ENCODE peak calls at places on chromosomes 3 and 15, in four cellular contexts. N is omental fat pad; S is choroid plexus epithelial cell; A is stimulated activated CD8-positive, alpha-beta memory T cell treated with anti-CD3 and anti-CD28 coated beads, Interleukin-2, amount 100 ng/mL, for 48 hours. D is an unnamed sample.

GRCh38 chr3:186599785-186600166 is 13.1 kb upstream of the AHSG start:
- DNase-seq in S (no peak), N (no peak), A (no peak), D (no peak)

GRCh38 chr15:60757831-60758570 is 279.1 kb upstream of the ICE2 start:
- DNase-seq in N (no peak), S (peak), A (no peak), D (no peak)

GRCh38 chr3:46675426-46675825 is 18.1 kb downstream of the ALS2CL start:
- DNase-seq in S (no peak), A (no peak), N (no peak), D (no peak)

GRCh38 chr15:78775472-78775871 is 35.8 kb downstream of the ADAMTS7 start:
- DNase-seq in A (no peak), S (no peak), N (no peak), D (no peak)

GRCh38 chr15:89743594-89743993 is 7.5 kb downstream of the MESP1 start:
- DNase-seq in N (no peak), A (no peak), S (no peak), D (no peak)

GRCh38 chr3:13612829-13613228 is 63.9 kb downstream of the FBLN2 start:
- DNase-seq in S (peak), N (no peak), A (no peak), D (no peak)

GRCh38 chr3:14852721-14853120 is 34.0 kb downstream of the FGD5 start:
- DNase-seq in N (no peak), A (no peak), S (no peak), D (no peak)

GRCh38 chr15:74584779-74585178 is 30.9 kb upstream of the CLK3 start:
- DNase-seq in S (no peak), A (no peak), N (no peak), D (no peak)

GRCh38 chr3:2504912-2505311 is 406.2 kb downstream of the CNTN4 start:
- DNase-seq in A (no peak), N (no peak), S (no peak), D (no peak)

GRCh38 chr15:55403531-55403930 is 4.6 kb downstream of the CCPG1 start:
- DNase-seq in N (no peak), S (peak), A (no peak), D (no peak)

GRCh38 chr15:84883916-84884781 is at the start of gene SLC28A1:
- DNase-seq in S (no peak), A (no peak), N (no peak), D (no peak)

GRCh38 chr15:64146885-64147681 is 4.4 kb upstream of the SNX22 start:
- DNase-seq in A (no peak), S (peak), N (no peak), D (no peak)

GRCh38 chr3:72177075-72178050 is 392.4 kb upstream of the PROK2 start:
- DNase-seq in A (no peak), N (no peak), S (peak), D (no peak)

GRCh38 chr3:134463676-134464611 is 21.8 kb downstream of the ANAPC13 start:
- DNase-seq in N (no peak), A (no peak), S (peak), D (peak)

GRCh38 chr15:91126080-91126479 is 26.0 kb downstream of the SV2B start:
- DNase-seq in N (no peak), S (no peak), A (no peak), D (no peak)

GRCh38 chr3:78823859-78824258 is 943.9 kb downstream of the ROBO1 start:
- DNase-seq in S (peak), A (no peak), N (no peak), D (no peak)

GRCh38 chr3:12409625-12410596 is 74.4 kb upstream of the TSEN2 start:
- DNase-seq in S (no peak), N (no peak), A (no peak), D (no peak)

GRCh38 chr15:85580914-85581313 is 200.5 kb downstream of the AKAP13 start:
- DNase-seq in N (no peak), S (peak), A (no peak), D (peak)

GRCh38 chr3:21962456-21962855 is 211.4 kb upstream of the ZNF385D start:
- DNase-seq in A (no peak), N (no peak), S (peak), D (no peak)

GRCh38 chr3:184322731-184323487 is 8.5 kb downstream of the EIF4G1 start:
- DNase-seq in A (no peak), S (no peak), N (no peak), D (no peak)

GRCh38 chr15:87439090-87439489 is 817.4 kb downstream of the NTRK3 start:
- DNase-seq in A (no peak), N (no peak), S (no peak), D (no peak)

GRCh38 chr15:25620466-25620865 is 181.6 kb upstream of the UBE3A start:
- DNase-seq in N (no peak), A (no peak), S (no peak), D (no peak)

GRCh38 chr15:92655178-92655995 is at the start of gene FAM174B:
- DNase-seq in A (peak), N (no peak), S (no peak), D (no peak)

GRCh38 chr3:9681723-9682081 is 21.9 kb upstream of the CPNE9 start:
- DNase-seq in S (no peak), A (no peak), N (no peak), D (no peak)

GRCh38 chr3:143707848-143708247 is 140.4 kb downstream of the SLC9A9 start:
- DNase-seq in A (no peak), S (peak), N (no peak), D (no peak)